ENCODE peak calls at places on chromosomes 11 and 22, in seven cellular contexts. One of them, this sample, is unnamed.

GRCh38 chr11:124864176-124864891 is 898 bp upstream of the ROBO3 start:
- DNase-seq in neural progenitor cell: no peak
- DNase-seq in PC-3: no peak
- DNase-seq in endothelial cell of umbilical vein: no peak
- DNase-seq in ovary: no peak
- DNase-seq in progenitor cell of endocrine pancreas: no peak
- DNase-seq in right atrium auricular region: no peak
- DNase-seq in this sample: no peak

GRCh38 chr11:71158936-71159335 is 93.4 kb downstream of the SHANK2 start:
- DNase-seq in ovary: no peak
- DNase-seq in neural progenitor cell: no peak
- DNase-seq in PC-3: no peak
- DNase-seq in right atrium auricular region: no peak
- DNase-seq in progenitor cell of endocrine pancreas: no peak
- DNase-seq in endothelial cell of umbilical vein: no peak
- DNase-seq in this sample: no peak

GRCh38 chr11:44727373-44728084 is 767 bp downstream of the TSPAN18 start:
- DNase-seq in PC-3: peak; percentile 52
- DNase-seq in ovary: peak; percentile 79
- DNase-seq in right atrium auricular region: peak; percentile 83
- DNase-seq in neural progenitor cell: peak; percentile 94
- DNase-seq in progenitor cell of endocrine pancreas: peak; percentile 76
- DNase-seq in endothelial cell of umbilical vein: peak; percentile 82
- DNase-seq in this sample: peak; percentile 77

GRCh38 chr11:128222245-128222959 is 365.0 kb downstream of the ETS1 start:
- DNase-seq in right atrium auricular region: no peak
- DNase-seq in neural progenitor cell: no peak
- DNase-seq in endothelial cell of umbilical vein: peak; percentile 39
- DNase-seq in PC-3: no peak
- DNase-seq in ovary: no peak
- DNase-seq in progenitor cell of endocrine pancreas: no peak
- DNase-seq in this sample: no peak

GRCh38 chr22:36922097-36922608 is 8.7 kb downstream of the CSF2RB start:
- DNase-seq in progenitor cell of endocrine pancreas: no peak
- DNase-seq in PC-3: no peak
- DNase-seq in ovary: no peak
- DNase-seq in endothelial cell of umbilical vein: peak; percentile 45
- DNase-seq in right atrium auricular region: peak; percentile 36
- DNase-seq in neural progenitor cell: peak; percentile 50
- DNase-seq in this sample: no peak

GRCh38 chr22:38782402-38783094 is 11.4 kb downstream of the DNAL4 start:
- DNase-seq in PC-3: no peak
- DNase-seq in endothelial cell of umbilical vein: no peak
- DNase-seq in ovary: no peak
- DNase-seq in right atrium auricular region: no peak
- DNase-seq in neural progenitor cell: peak; percentile 36
- DNase-seq in progenitor cell of endocrine pancreas: no peak
- DNase-seq in this sample: no peak

GRCh38 chr11:123246749-123247497 is 51.9 kb upstream of the CLMP start:
- DNase-seq in ovary: peak; percentile 85
- DNase-seq in neural progenitor cell: peak; percentile 91
- DNase-seq in progenitor cell of endocrine pancreas: peak; percentile 82
- DNase-seq in PC-3: peak; percentile 92
- DNase-seq in right atrium auricular region: peak; percentile 86
- DNase-seq in endothelial cell of umbilical vein: peak; percentile 68
- DNase-seq in this sample: peak; percentile 89

GRCh38 chr11:82631722-82632630 is 101.7 kb downstream of the FAM181B start:
- DNase-seq in right atrium auricular region: no peak
- DNase-seq in ovary: no peak
- DNase-seq in neural progenitor cell: no peak
- DNase-seq in PC-3: peak; percentile 26
- DNase-seq in endothelial cell of umbilical vein: no peak
- DNase-seq in progenitor cell of endocrine pancreas: no peak
- DNase-seq in this sample: no peak

GRCh38 chr22:44732661-44733060 is 19.7 kb upstream of the ARHGAP8 start:
- DNase-seq in PC-3: no peak
- DNase-seq in progenitor cell of endocrine pancreas: no peak
- DNase-seq in right atrium auricular region: no peak
- DNase-seq in ovary: no peak
- DNase-seq in neural progenitor cell: no peak
- DNase-seq in endothelial cell of umbilical vein: no peak
- DNase-seq in this sample: no peak

GRCh38 chr11:73473252-73473651 is 97.1 kb downstream of the RELT start:
- DNase-seq in endothelial cell of umbilical vein: no peak
- DNase-seq in neural progenitor cell: no peak
- DNase-seq in ovary: no peak
- DNase-seq in progenitor cell of endocrine pancreas: no peak
- DNase-seq in PC-3: no peak
- DNase-seq in right atrium auricular region: no peak
- DNase-seq in this sample: no peak

GRCh38 chr11:94959179-94959578 is 14.2 kb downstream of the CWC15 start:
- DNase-seq in ovary: no peak
- DNase-seq in neural progenitor cell: no peak
- DNase-seq in right atrium auricular region: no peak
- DNase-seq in PC-3: no peak
- DNase-seq in endothelial cell of umbilical vein: no peak
- DNase-seq in progenitor cell of endocrine pancreas: no peak
- DNase-seq in this sample: no peak

GRCh38 chr11:28618426-28618825 is 510.2 kb downstream of the METTL15 start:
- DNase-seq in right atrium auricular region: no peak
- DNase-seq in endothelial cell of umbilical vein: peak; percentile 28
- DNase-seq in ovary: no peak
- DNase-seq in progenitor cell of endocrine pancreas: no peak
- DNase-seq in PC-3: peak; percentile 45
- DNase-seq in neural progenitor cell: no peak
- DNase-seq in this sample: no peak

GRCh38 chr11:94650756-94651155 is 83.6 kb downstream of the PIWIL4 start:
- DNase-seq in right atrium auricular region: peak; percentile 82
- DNase-seq in progenitor cell of endocrine pancreas: no peak
- DNase-seq in neural progenitor cell: no peak
- DNase-seq in ovary: peak; percentile 70
- DNase-seq in PC-3: no peak
- DNase-seq in endothelial cell of umbilical vein: no peak
- DNase-seq in this sample: no peak

DNA sequence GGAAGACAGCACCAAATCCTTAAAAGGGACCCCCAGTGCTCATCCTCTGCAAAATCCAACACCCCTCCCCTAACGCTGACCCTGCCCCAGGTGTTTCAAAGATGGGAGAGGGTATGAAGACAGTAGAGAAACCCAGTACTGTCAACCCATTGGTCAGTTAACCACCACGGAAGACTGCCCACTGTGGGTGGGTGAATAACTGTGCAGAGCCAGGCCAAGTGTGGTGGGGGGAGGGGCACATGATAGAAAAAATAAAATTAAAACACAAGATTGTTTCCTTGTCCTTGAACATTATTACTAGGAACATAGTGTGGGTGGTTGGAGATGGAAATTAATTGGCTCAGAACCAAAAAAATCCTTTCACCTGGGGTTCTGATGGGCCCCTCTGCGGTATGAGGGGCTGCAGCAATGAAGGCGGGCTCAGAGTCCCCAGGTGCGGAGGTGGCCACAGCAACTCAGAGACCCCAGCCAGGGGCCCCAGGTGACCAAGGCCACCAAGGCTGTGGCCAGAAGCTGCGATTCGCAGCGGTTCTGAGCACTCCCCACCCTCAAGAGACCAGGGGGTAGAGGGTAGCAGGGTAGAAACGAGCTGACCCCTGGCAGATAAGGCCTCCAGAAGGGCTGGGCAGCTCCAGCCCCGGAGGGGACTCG is 1.1 kb downstream of the TNKS1BP1 start:
- DNase-seq in right atrium auricular region: no peak
- DNase-seq in progenitor cell of endocrine pancreas: no peak
- DNase-seq in neural progenitor cell: no peak
- DNase-seq in PC-3: no peak
- DNase-seq in ovary: no peak
- DNase-seq in endothelial cell of umbilical vein: peak; percentile 8
- DNase-seq in this sample: no peak
- TF ChIP-seq CTCF in right atrium auricular region: no peak
- TF ChIP-seq CTCF in progenitor cell of endocrine pancreas: no peak
- TF ChIP-seq CTCF in neural progenitor cell: no peak
- TF ChIP-seq CTCF in PC-3: no peak
- TF ChIP-seq CTCF in ovary: no peak
- TF ChIP-seq CTCF in endothelial cell of umbilical vein: no peak
- TF ChIP-seq CTCF in this sample: no peak

DNA sequence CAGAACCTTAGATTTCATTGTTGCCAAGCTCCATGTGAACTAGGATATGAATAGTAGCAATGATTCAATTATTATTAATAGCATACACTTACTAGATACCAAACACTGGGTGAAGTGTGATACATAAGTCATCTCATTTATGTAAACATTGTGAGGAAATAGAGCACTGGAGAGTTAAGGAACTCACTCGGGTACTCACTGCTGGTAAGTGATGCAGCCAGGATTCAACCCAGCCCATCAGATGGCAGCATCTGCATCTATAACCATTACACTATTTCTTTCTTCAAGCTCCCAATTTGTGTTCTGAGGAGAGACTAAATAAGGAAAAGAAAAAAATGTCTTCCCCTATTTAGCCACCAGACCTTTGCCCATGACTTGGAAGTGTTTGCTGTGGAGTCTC is 10.2 kb upstream of the ALG8 start:
- DNase-seq in PC-3: peak; percentile 92
- DNase-seq in right atrium auricular region: no peak
- DNase-seq in ovary: peak; percentile 56
- DNase-seq in endothelial cell of umbilical vein: peak; percentile 79
- DNase-seq in neural progenitor cell: no peak
- DNase-seq in progenitor cell of endocrine pancreas: no peak
- DNase-seq in this sample: peak; percentile 24
- TF ChIP-seq CTCF in PC-3: peak; percentile 76
- TF ChIP-seq CTCF in right atrium auricular region: peak; percentile 60
- TF ChIP-seq CTCF in ovary: no peak
- TF ChIP-seq CTCF in endothelial cell of umbilical vein: no peak
- TF ChIP-seq CTCF in neural progenitor cell: no peak
- TF ChIP-seq CTCF in progenitor cell of endocrine pancreas: no peak
- TF ChIP-seq CTCF in this sample: no peak

GRCh38 chr11:76630600-76630999 is 39.9 kb downstream of the LRRC32 start:
- DNase-seq in ovary: no peak
- DNase-seq in PC-3: no peak
- DNase-seq in endothelial cell of umbilical vein: no peak
- DNase-seq in progenitor cell of endocrine pancreas: no peak
- DNase-seq in right atrium auricular region: no peak
- DNase-seq in neural progenitor cell: no peak
- DNase-seq in this sample: no peak

GRCh38 chr11:76629133-76629852 is 41.3 kb downstream of the LRRC32 start:
- DNase-seq in PC-3: no peak
- DNase-seq in ovary: peak; percentile 37
- DNase-seq in endothelial cell of umbilical vein: peak; percentile 94
- DNase-seq in neural progenitor cell: no peak
- DNase-seq in right atrium auricular region: peak; percentile 80
- DNase-seq in progenitor cell of endocrine pancreas: no peak
- DNase-seq in this sample: peak; percentile 86

GRCh38 chr11:76631566-76632308 is 38.8 kb downstream of the LRRC32 start:
- DNase-seq in neural progenitor cell: no peak
- DNase-seq in endothelial cell of umbilical vein: peak; percentile 74
- DNase-seq in PC-3: no peak
- DNase-seq in ovary: no peak
- DNase-seq in right atrium auricular region: peak; percentile 21
- DNase-seq in progenitor cell of endocrine pancreas: no peak
- DNase-seq in this sample: no peak

GRCh38 chr11:76628408-76628947 is 42.1 kb downstream of the LRRC32 start:
- DNase-seq in progenitor cell of endocrine pancreas: no peak
- DNase-seq in ovary: no peak
- DNase-seq in neural progenitor cell: no peak
- DNase-seq in PC-3: no peak
- DNase-seq in endothelial cell of umbilical vein: no peak
- DNase-seq in right atrium auricular region: peak; percentile 56
- DNase-seq in this sample: peak; percentile 98

DNA sequence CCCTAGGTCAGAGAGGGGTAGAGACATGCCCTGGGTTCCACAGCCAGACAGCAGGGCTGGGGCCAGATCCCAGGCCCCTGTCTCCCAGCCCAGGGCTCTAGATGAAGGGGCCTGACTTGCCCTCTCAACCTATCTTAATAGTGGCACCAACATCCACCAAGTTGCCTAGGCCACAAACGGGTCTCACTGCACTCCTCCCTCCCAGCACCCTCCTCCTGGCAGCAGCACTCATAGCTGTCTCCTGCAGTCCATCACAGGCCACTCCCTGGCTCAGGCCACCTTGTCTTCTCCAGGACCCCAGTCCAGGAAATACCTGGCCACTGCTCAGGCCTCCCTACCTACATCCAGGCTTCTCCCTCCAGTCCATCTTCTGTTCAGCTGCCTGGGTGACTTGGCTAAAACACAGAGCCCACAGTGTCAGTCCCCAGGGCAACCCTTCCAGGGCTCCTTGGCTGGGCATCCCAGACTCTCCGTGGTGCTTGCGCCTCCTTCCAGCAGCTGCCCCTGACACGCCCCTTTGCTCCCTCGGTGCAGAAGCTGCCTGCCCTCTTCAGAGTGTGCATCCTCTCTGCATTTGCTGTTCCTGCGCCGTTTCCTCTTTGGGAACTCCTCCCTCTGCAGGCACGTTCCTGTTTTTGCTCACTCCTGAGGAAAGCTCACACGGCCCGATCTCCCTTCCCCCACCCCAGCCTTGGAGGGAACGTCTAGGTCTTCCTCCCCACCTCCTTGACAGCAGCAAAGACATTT is 40.5 kb downstream of the LRRC32 start:
- DNase-seq in PC-3: no peak
- DNase-seq in neural progenitor cell: no peak
- DNase-seq in endothelial cell of umbilical vein: peak; percentile 96
- DNase-seq in right atrium auricular region: peak; percentile 80
- DNase-seq in progenitor cell of endocrine pancreas: no peak
- DNase-seq in ovary: peak; percentile 76
- DNase-seq in this sample: peak; percentile 35
- TF ChIP-seq CTCF in PC-3: no peak
- TF ChIP-seq CTCF in neural progenitor cell: no peak
- TF ChIP-seq CTCF in endothelial cell of umbilical vein: no peak
- TF ChIP-seq CTCF in right atrium auricular region: peak; percentile 29
- TF ChIP-seq CTCF in progenitor cell of endocrine pancreas: no peak
- TF ChIP-seq CTCF in ovary: no peak
- TF ChIP-seq CTCF in this sample: no peak

DNA sequence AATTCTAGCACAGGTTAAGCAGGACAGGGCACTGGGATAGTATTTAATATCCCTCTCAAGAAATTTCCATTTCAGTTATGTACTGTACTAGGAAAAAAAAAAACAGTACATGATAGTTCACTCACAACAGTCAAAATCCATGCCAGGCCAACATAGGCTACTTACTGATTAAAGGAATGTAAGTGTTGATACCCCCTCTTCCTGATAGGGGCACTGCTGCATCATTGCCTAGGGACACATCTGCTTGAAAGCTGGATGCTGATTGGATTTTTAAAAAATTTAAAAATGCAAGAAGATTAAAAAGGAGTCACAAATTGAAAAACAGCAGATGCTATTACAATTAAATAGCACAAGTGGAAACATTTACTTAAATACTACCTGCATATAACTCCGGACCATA is 43.4 kb downstream of the APOL5 start:
- DNase-seq in right atrium auricular region: no peak
- DNase-seq in PC-3: peak; percentile 9
- DNase-seq in neural progenitor cell: no peak
- DNase-seq in ovary: no peak
- DNase-seq in progenitor cell of endocrine pancreas: no peak
- DNase-seq in endothelial cell of umbilical vein: peak; percentile 26
- DNase-seq in this sample: peak; percentile 5
- TF ChIP-seq CTCF in right atrium auricular region: peak; percentile 51
- TF ChIP-seq CTCF in PC-3: peak; percentile 45
- TF ChIP-seq CTCF in neural progenitor cell: peak; percentile 47
- TF ChIP-seq CTCF in ovary: no peak
- TF ChIP-seq CTCF in progenitor cell of endocrine pancreas: peak; percentile 38
- TF ChIP-seq CTCF in endothelial cell of umbilical vein: no peak
- TF ChIP-seq CTCF in this sample: peak; percentile 20

GRCh38 chr11:64369440-64370135 is 10.6 kb downstream of the RPS6KA4 start:
- DNase-seq in PC-3: no peak
- DNase-seq in neural progenitor cell: no peak
- DNase-seq in right atrium auricular region: no peak
- DNase-seq in ovary: no peak
- DNase-seq in endothelial cell of umbilical vein: no peak
- DNase-seq in progenitor cell of endocrine pancreas: no peak
- DNase-seq in this sample: no peak
- TF ChIP-seq CTCF in PC-3: peak; percentile 33
- TF ChIP-seq CTCF in neural progenitor cell: no peak
- TF ChIP-seq CTCF in right atrium auricular region: no peak
- TF ChIP-seq CTCF in ovary: no peak
- TF ChIP-seq CTCF in endothelial cell of umbilical vein: no peak
- TF ChIP-seq CTCF in progenitor cell of endocrine pancreas: no peak
- TF ChIP-seq CTCF in this sample: no peak

This sample was measured in activated CD8-positive, alpha-beta T cell treated with anti-CD3 and anti-CD28 coated beads for 36 hours.